ENCODE peak calls at places on chromosomes 13 and 19, in seven cellular contexts. J, D, Y, L, A, K and F are unnamed samples. For H3K36me3, the result is how much of the 10 kb centered on the place peaks cover.

GRCh38 chr13:20136781-20137703 is 23.8 kb downstream of the GJA3 start:
- DNase-seq in L (no peak), D (peak), A (no peak), K (no peak), Y (no peak), J (no peak), F (peak)

GRCh38 chr19:52600639-52601024 is 30.5 kb downstream of the ZNF701 start:
- DNase-seq in Y (no peak), J (peak), K (peak), L (no peak), A (peak), D (peak), F (peak)

GRCh38 chr13:53064721-53065120 is 36.1 kb downstream of the OLFM4 start:
- DNase-seq in Y (no peak), J (no peak), L (peak), D (peak), K (no peak), A (peak), F (no peak)

GRCh38 chr13:27427663-27428062 is 3.2 kb downstream of the GTF3A start:
- DNase-seq in L (no peak), A (no peak), J (no peak), D (no peak), Y (no peak), K (no peak), F (no peak)

GRCh38 chr13:20116213-20116612 is 44.6 kb downstream of the GJA3 start:
- DNase-seq in K (no peak), D (no peak), A (no peak), L (no peak), J (no peak), Y (no peak), F (no peak)

GRCh38 chr13:36089130-36089529 is 42.1 kb downstream of the DCLK1 start:
- DNase-seq in K (no peak), J (no peak), D (no peak), L (peak), Y (no peak), A (no peak), F (no peak)

GRCh38 chr19:2848625-2849024 is 7.3 kb downstream of the ZNF555 start:
- DNase-seq in A (no peak), L (no peak), J (no peak), D (no peak), K (no peak), Y (no peak), F (no peak)

GRCh38 chr13:52348081-52348480 is 57.9 kb downstream of the THSD1 start:
- DNase-seq in A (no peak), Y (no peak), J (no peak), K (no peak), L (no peak), D (no peak), F (no peak)

GRCh38 chr13:106714271-106714670 is 146.3 kb upstream of the ARGLU1 start:
- DNase-seq in L (no peak), Y (no peak), J (no peak), A (no peak), K (no peak), D (no peak), F (no peak)

GRCh38 chr19:6298413-6298812 is 18.6 kb upstream of the MLLT1 start:
- DNase-seq in D (no peak), J (peak), Y (no peak), K (no peak), L (no peak), A (no peak), F (no peak)

GRCh38 chr19:3098515-3099346 is 4.6 kb downstream of the GNA11 start:
- DNase-seq in A (no peak), J (peak), L (no peak), Y (no peak), K (peak), D (peak), F (peak)

GRCh38 chr19:39413269-39413902 is 917 bp downstream of the PLEKHG2 start:
- DNase-seq in J (peak), L (peak), Y (peak), A (peak), K (peak), D (no peak), F (peak)

GRCh38 chr13:24050796-24051715 is 109.5 kb upstream of the SPATA13 start:
- DNase-seq in L (no peak), D (no peak), K (no peak), A (no peak), Y (no peak), J (no peak), F (peak)

GRCh38 chr19:39502640-39503417 is 4.1 kb downstream of the DLL3 start:
- DNase-seq in A (peak), Y (no peak), D (peak), K (peak), L (no peak), J (peak), F (peak)

GRCh38 chr13:113118328-113119021 is 4.1 kb upstream of the F10 start:
- DNase-seq in Y (no peak), D (no peak), K (no peak), L (no peak), A (peak), J (peak), F (no peak)

GRCh38 chr13:49452725-49453457 is 8.8 kb downstream of the SETDB2 start:
- DNase-seq in A (no peak), K (no peak), L (no peak), Y (no peak), J (no peak), D (no peak), F (no peak)

GRCh38 chr13:44172411-44172810 is 201.2 kb upstream of the SERP2 start:
- DNase-seq in D (no peak), L (no peak), A (no peak), K (no peak), Y (no peak), J (no peak), F (no peak)

GRCh38 chr13:40503966-40504591 is 162.4 kb downstream of the FOXO1 start:
- DNase-seq in L (no peak), Y (no peak), J (no peak), D (no peak), A (no peak), K (no peak), F (peak)

GRCh38 chr13:77859450-77859849 is 59.2 kb downstream of the EDNRB start:
- DNase-seq in L (peak), J (no peak), A (peak), D (peak), Y (no peak), K (no peak), F (no peak)

GRCh38 chr19:27742041-27742440 is 1470.9 kb downstream of the UQCRFS1 start:
- DNase-seq in Y (no peak), J (no peak), D (no peak), L (no peak), K (no peak), A (no peak), F (no peak)

GRCh38 chr13:112067121-112067741 is at the start of gene SOX1:
- DNase-seq in Y (no peak), D (no peak), L (no peak), J (peak), A (no peak), K (no peak), F (no peak)

GRCh38 chr13:72507394-72508199 is 219.8 kb downstream of the MZT1 start:
- DNase-seq in L (no peak), D (no peak), J (no peak), A (no peak), K (no peak), Y (no peak), F (no peak)

GRCh38 chr13:97225533-97225932 is 3.4 kb downstream of the MBNL2 start:
- DNase-seq in K (no peak), L (no peak), A (no peak), J (no peak), D (no peak), Y (no peak), F (no peak)

GRCh38 chr13:90414691-90415596 is 932.5 kb upstream of the MIR17HG start:
- DNase-seq in J (no peak), K (no peak), L (no peak), D (no peak), A (no peak), Y (no peak), F (no peak)

GRCh38 chr19:31220540-31220939 is 128.7 kb downstream of the TSHZ3 start:
- DNase-seq in J (no peak), A (no peak), D (no peak), Y (no peak), K (no peak), L (no peak), F (peak)

GRCh38 chr13:99434258-99434788 is 66.9 kb upstream of the TM9SF2 start:
- DNase-seq in J (no peak), A (no peak), L (no peak), K (peak), D (no peak), Y (no peak), F (no peak)

GRCh38 chr13:59300347-59301165 is 863.2 kb downstream of the DIAPH3 start:
- DNase-seq in D (no peak), K (no peak), J (no peak), L (no peak), A (no peak), Y (no peak), F (no peak)

GRCh38 chr19:28514166-28514565 is 698.8 kb downstream of the UQCRFS1 start:
- DNase-seq in D (no peak), Y (no peak), J (no peak), K (no peak), L (no peak), A (no peak), F (no peak)

GRCh38 chr13:86892330-86892729 is 778.8 kb upstream of the SLITRK5 start:
- DNase-seq in A (no peak), K (no peak), J (no peak), Y (no peak), D (no peak), L (no peak), F (no peak)

GRCh38 chr13:72151241-72151640 is 284.2 kb upstream of the DACH1 start:
- DNase-seq in D (no peak), K (no peak), J (no peak), L (no peak), A (no peak), Y (no peak), F (no peak)

GRCh38 chr13:50107205-50107604 is 92.0 kb downstream of the KCNRG start:
- DNase-seq in D (no peak), A (no peak), L (no peak), Y (no peak), J (no peak), K (no peak), F (no peak)

DNA sequence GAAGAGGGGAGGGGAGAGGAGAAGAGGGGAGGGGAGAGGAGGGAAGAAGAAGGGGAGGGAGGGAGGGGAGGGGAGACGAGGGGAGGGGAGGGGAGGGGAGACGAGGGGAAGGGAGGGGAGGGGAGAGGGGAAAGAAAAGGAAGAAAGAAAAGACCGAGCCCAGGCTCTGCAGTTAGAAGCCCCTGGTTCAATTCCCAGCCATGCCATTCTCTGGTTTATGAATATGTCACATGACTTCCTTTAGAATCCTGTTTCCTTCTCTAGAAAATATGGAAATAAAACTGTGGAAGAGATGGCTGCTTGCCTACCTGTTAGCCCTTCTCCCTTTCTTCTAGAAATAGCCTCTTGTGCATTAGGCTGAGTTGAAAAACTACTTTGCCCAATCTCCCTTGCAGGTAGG is 14.3 kb downstream of the TNNT1 start:
- DNase-seq in K (no peak), D (no peak), J (no peak), L (no peak), Y (no peak), A (no peak), F (no peak)
- TF ChIP-seq POLR2A in K (no peak), D (no peak), J (no peak), L (no peak), Y (no peak), A (no peak), F (no peak)

GRCh38 chr13:39225860-39226259 is 187.6 kb downstream of the NHLRC3 start:
- DNase-seq in J (no peak), Y (no peak), L (no peak), D (no peak), A (no peak), K (no peak), F (no peak)

GRCh38 chr13:39224841-39225240 is 186.6 kb downstream of the NHLRC3 start:
- DNase-seq in Y (no peak), J (no peak), A (no peak), D (no peak), K (no peak), L (no peak), F (no peak)

GRCh38 chr13:39226359-39226758 is 188.1 kb downstream of the NHLRC3 start:
- DNase-seq in L (no peak), A (no peak), Y (no peak), K (no peak), D (no peak), J (no peak), F (no peak)
- H3K36me3 ChIP-seq in L (under half), A (under half), Y (under half), K (under half), D (under half), J (under half), F (under half)

GRCh38 chr19:12139309-12139708 is 841 bp downstream of the ZNF20 start:
- DNase-seq in J (no peak), D (no peak), A (no peak), K (no peak), L (no peak), Y (no peak), F (no peak)
- H3K4me3 ChIP-seq in J (peak), D (peak), A (peak), K (peak), L (peak), Y (peak), F (no peak)

DNA sequence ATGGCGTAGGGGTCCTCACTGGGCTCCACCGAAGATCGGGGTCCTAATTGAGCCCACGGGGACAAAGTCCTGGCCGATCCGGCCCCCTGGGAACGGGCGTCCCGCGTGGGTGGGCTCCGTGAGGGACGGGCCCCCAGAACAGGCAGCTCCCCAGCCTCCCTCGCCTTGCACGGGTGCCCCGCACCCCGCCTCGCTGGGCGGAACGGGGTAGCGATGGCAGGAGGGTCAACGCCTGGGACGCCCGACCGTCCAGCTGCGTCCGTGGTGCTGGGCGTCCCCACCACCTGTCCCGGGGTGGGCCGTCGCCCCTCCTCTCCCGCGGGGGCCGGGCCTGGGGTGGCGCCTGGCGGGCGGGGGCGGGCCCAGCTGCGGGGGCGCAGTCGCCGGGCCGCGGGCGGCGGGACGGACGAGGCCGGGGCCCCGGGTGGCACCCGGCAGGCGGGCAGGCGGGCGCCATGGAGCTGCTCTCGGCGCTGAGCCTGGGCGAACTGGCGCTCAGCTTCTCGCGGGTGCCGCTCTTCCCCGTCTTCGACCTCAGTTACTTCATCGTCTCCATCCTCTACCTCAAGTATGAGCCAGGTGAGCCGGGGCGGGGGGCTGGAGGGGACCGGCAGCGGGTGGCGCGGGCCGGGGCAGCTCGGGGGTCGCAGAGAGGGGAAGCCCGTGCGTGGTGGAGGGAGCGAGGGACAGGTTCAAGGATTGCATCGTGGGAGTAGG is at the start of gene TMEM38A:
- DNase-seq in L (peak), K (peak), Y (peak), A (peak), J (peak), D (peak), F (peak)
- TF ChIP-seq POLR2A in L (no peak), K (no peak), Y (peak), A (no peak), J (no peak), D (peak), F (peak)

GRCh38 chr13:48318014-48318713 is 14.6 kb downstream of the RB1 start:
- DNase-seq in J (peak), D (peak), L (no peak), A (no peak), Y (no peak), K (no peak), F (peak)

GRCh38 chr13:48318714-48319457 is 15.3 kb downstream of the RB1 start:
- DNase-seq in K (no peak), D (peak), A (peak), J (peak), Y (no peak), L (no peak), F (peak)

GRCh38 chr13:48317511-48317981 is 14.0 kb downstream of the RB1 start:
- DNase-seq in A (no peak), L (no peak), K (no peak), Y (no peak), D (no peak), J (no peak), F (no peak)

GRCh38 chr13:48316826-48317510 is 13.4 kb downstream of the RB1 start:
- DNase-seq in Y (no peak), D (no peak), J (peak), L (no peak), A (no peak), K (no peak), F (no peak)

DNA sequence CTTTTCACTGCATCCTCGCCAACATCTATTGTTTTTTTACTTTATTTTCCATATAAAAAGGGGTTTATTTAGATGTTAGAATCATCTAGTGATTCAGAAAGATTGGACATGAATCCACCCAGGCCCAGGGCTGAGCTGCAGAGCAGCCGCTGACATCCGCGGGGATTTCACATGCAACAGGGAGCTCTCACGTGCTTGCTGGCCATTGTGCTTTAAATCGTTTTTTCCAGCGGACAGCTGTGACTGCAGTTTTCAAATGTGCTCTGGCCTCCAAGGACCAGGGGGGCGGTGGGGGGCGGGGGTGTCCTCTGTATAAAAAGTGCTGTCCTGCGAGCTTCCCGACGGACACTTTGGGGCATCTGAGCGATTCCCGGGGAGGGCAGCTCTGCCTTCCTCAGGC is 12.4 kb downstream of the RB1 start:
- DNase-seq in L (no peak), K (no peak), A (no peak), J (no peak), D (no peak), Y (no peak), F (no peak)
- H3K36me3 ChIP-seq in L (under half), K (under half), A (under half), J (under half), D (under half), Y (under half), F (under half)

GRCh38 chr19:9834302-9834725 is 804 bp upstream of the PIN1 start:
- DNase-seq in K (no peak), J (no peak), Y (no peak), D (no peak), A (no peak), L (no peak), F (no peak)
- H3K4me3 ChIP-seq in K (peak), J (peak), Y (peak), D (no peak), A (peak), L (peak), F (no peak)

DNA sequence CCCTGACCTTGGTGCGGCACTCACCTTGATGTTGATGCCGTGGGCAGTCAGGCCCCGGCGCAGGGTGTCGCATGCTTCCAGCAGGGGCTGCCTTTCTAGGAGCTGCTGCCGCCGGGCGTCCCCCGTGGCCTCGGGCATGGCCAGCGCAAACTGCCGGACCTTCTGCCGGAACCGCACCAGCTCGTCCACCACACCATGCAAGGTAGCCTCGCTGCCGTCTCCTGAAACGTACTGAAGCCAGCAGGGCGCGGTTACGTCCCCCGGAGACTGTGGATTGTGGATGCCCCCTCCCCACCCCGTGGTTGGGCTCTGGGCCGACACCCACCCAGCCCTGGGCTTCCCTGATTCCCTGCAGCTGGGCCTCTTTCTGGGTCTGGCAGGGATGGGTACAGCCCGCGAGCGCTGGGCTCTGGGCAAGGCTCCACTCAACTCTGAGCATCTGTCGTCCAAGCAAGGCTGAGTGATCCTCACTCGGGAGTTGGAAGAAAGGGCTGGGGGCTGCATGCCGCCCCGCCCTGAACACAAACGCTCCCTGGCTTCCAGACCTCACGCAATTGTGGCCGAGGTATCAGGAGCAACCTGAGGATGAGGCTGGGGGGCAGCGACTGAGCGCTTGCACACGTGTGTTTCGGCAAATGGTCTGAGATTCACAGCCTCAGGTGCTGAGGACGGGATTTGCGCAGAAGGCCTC is 27.1 kb downstream of the NAXD start:
- DNase-seq in A (no peak), K (no peak), L (no peak), Y (no peak), J (peak), D (no peak), F (no peak)
- TF ChIP-seq POLR2A in A (no peak), K (no peak), L (no peak), Y (no peak), J (no peak), D (no peak), F (no peak)

GRCh38 chr19:55344444-55344843 is 4.8 kb downstream of the KMT5C start:
- DNase-seq in L (no peak), Y (no peak), A (peak), D (no peak), J (no peak), K (no peak), F (no peak)
- H3K36me3 ChIP-seq in L (under half), Y (under half), A (under half), D (under half), J (under half), K (under half), F (under half)

DNA sequence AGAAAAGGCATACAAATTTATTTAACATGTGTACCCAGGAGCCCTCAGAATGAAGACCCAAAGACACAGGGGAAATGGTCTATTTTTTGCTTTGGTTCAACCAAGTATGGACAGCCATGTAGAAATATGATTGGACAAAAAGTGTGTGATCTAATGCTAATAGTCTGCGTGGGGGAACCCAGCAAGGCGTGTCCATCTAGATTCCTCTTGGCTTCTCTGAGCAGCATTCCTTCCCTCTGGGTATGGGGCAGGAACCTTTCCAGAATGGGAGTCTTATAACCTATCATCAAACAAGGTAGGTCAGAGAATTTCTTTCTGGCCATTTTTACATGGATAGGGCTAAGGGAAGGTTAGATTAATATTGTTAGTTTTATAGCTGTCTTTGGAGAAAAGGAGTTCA is 698.2 kb downstream of the FGF9 start:
- DNase-seq in D (no peak), L (no peak), Y (no peak), J (no peak), A (no peak), K (no peak), F (no peak)
- H3K4me3 ChIP-seq in D (no peak), L (no peak), Y (no peak), J (no peak), A (no peak), K (no peak), F (no peak)